ENCODE peak calls at places on chromosomes 7 and 10, in five cellular contexts. T is H1, J is GM12878, B is K562, P is HepG2. D is an unnamed sample.

GRCh38 chr7:74480861-74481417 is 27.2 kb downstream of the GTF2IRD1 start:
- DNase-seq in J (no peak), T (no peak), P (no peak), B (no peak), D (no peak)

GRCh38 chr7:86950360-86950759 is 109.1 kb downstream of the ELAPOR2 start:
- DNase-seq in T (no peak), J (no peak), P (no peak), B (no peak), D (no peak)

GRCh38 chr10:35890061-35890969 is 248.2 kb upstream of the FZD8 start:
- DNase-seq in B (no peak), P (no peak), J (no peak), T (no peak), D (no peak)

GRCh38 chr7:17598846-17599245 is 300.4 kb downstream of the AHR start:
- DNase-seq in B (no peak), P (no peak), T (no peak), J (no peak), D (no peak)

GRCh38 chr10:62710182-62710581 is 94.3 kb upstream of the ADO start:
- DNase-seq in P (no peak), B (no peak), T (no peak), J (no peak), D (no peak)

GRCh38 chr7:85065888-85066485 is 120.9 kb downstream of the SEMA3D start:
- DNase-seq in B (no peak), J (no peak), T (no peak), P (no peak), D (no peak)

GRCh38 chr7:108078156-108078781 is 51.9 kb downstream of the LAMB4 start:
- DNase-seq in J (no peak), T (no peak), B (no peak), P (no peak), D (no peak)

GRCh38 chr7:122217125-122217524 is 73.1 kb upstream of the AASS start:
- DNase-seq in P (peak), J (no peak), B (no peak), T (no peak), D (no peak)

DNA sequence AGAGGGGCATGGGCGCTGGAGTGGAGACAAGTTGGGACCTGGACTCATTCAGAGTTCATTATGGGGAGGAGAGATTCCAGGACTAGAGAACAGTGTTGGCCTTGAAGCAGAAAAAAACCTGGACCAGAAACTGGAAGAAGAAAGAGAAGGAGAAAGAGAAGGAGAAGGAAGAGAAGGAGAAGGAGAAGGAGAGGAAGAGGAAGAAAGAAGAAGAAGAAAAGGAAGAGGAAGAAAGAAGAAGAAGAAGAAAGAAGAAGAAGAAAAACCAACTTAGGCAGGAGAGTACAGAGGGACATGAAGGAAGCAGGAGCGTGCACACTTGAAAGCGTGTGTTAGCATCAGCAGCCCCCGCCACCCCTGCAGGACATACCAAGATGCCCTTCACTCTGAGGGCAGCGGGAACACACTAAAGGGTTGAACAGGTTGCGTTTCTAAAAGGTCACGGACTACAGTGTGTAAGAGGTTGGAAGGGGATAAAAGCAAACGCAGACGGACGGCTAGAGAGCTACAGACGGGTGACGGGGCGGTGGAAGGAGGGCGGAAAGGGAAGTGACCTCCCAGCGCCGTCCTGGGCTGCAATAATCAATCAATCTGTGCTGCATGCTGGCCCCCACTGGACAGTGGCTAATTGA is 95.3 kb downstream of the SEC61G start:
- DNase-seq in T (peak), B (no peak), J (no peak), P (no peak), D (no peak)
- TF ChIP-seq SP1 in T (no peak), B (no peak), J (no peak), P (no peak), D (no peak)

DNA sequence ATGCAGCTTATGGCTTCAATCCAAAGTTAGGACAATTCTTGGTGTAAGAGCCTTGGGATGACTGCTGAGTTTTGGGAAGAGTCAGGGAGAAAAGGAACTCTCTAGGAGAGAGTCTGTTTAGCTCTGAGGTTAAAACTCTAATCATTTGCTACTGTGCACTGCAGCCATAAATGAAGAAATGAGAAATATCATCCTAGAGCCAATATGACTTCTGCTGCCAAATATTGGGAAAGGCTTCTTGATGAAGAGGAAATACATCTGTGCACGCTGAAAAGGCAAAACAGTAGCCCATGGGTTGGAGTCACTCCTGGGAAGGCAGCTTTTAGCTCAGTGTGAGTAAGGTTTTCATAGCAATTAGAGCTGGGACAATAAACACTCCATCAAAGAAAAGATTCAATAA is 308.8 kb downstream of the SFMBT2 start:
- DNase-seq in B (no peak), J (no peak), T (no peak), P (no peak), D (no peak)
- TF ChIP-seq POLR2AphosphoS5 in B (no peak), J (no peak), T (no peak), P (no peak), D (no peak)

DNA sequence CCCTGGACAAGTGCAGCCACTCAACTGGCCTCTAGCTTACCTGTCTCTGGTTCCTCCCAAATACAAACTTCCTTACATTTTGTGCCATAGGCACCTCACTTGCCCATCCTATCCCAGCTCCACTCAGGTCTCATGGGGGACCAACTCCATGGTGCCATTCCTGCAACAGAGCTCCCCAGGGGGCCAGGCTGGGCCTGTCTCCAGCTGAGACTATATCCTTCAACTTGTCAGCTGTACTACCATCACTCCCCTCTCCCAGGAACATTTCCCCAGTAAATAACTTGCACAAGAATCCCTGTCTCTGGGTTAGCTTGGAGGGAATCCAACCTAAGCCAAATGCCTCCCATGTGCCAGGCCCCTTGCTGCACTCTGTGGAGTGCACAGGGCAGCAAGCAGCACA is 33.2 kb downstream of the FRMPD2 start:
- DNase-seq in J (no peak), T (no peak), P (no peak), B (no peak), D (no peak)
- TF ChIP-seq SP1 in J (no peak), T (no peak), P (no peak), B (no peak), D (no peak)

GRCh38 chr7:259751-260405 is 30.1 kb upstream of the FOXL3 start:
- DNase-seq in T (no peak), B (no peak), J (no peak), P (no peak), D (no peak)

GRCh38 chr7:257647-257992 is 32.4 kb upstream of the FOXL3 start:
- DNase-seq in P (no peak), B (no peak), J (no peak), T (no peak), D (no peak)

GRCh38 chr7:256981-257646 is 32.9 kb upstream of the FOXL3 start:
- DNase-seq in T (no peak), P (no peak), J (no peak), B (no peak), D (no peak)

GRCh38 chr7:259191-259505 is 30.8 kb upstream of the FOXL3 start:
- DNase-seq in P (no peak), J (no peak), T (no peak), B (no peak), D (no peak)

GRCh38 chr7:258476-259190 is 31.3 kb upstream of the FOXL3 start:
- DNase-seq in B (no peak), P (no peak), T (no peak), J (no peak), D (no peak)
- TF ChIP-seq POLR2AphosphoS5 in B (no peak), P (no peak), T (no peak), J (no peak), D (no peak)

GRCh38 chr10:77532068-77532467 is 105.5 kb downstream of the KCNMA1 start:
- DNase-seq in B (no peak), P (no peak), T (no peak), J (no peak), D (no peak)
- TF ChIP-seq SP1 in B (no peak), P (no peak), T (no peak), J (no peak), D (no peak)

GRCh38 chr10:113718974-113719822 is 32.3 kb upstream of the PLEKHS1 start:
- DNase-seq in J (no peak), T (no peak), B (peak), P (no peak), D (no peak)
- TF ChIP-seq POLR2AphosphoS5 in J (no peak), T (no peak), B (peak), P (no peak), D (no peak)

GRCh38 chr7:76236226-76236625 is 34.5 kb downstream of the SRRM3 start:
- DNase-seq in J (no peak), P (no peak), T (no peak), B (no peak), D (no peak)
- TF ChIP-seq SP1 in J (no peak), P (no peak), T (no peak), B (no peak), D (no peak)

GRCh38 chr10:77586719-77587423 is 50.7 kb downstream of the KCNMA1 start:
- DNase-seq in T (no peak), B (no peak), J (no peak), P (no peak), D (no peak)
- TF ChIP-seq POLR2AphosphoS5 in T (no peak), B (no peak), J (no peak), P (no peak), D (no peak)

D was measured in HCT116.